ENCODE peak calls at places on chromosomes 16 and 17, in four cellular contexts. H is NT2/D1, T is GM12878, J is HepG2. A is an unnamed sample.

GRCh38 chr17:58052951-58053715 is 30.1 kb upstream of the DYNLL2 start:
- DNase-seq in H (no peak), J (no peak), T (no peak), A (no peak)

GRCh38 chr17:6660765-6661463 is 9.4 kb downstream of the C17orf100 start:
- DNase-seq in T (peak; percentile 63), H (no peak), J (no peak), A (no peak)

GRCh38 chr17:64200080-64201042 is 62.7 kb downstream of the TEX2 start:
- DNase-seq in T (peak; percentile 19), H (no peak), J (no peak), A (no peak)

GRCh38 chr16:77499373-77500285 is 64.8 kb upstream of the ADAMTS18 start:
- DNase-seq in T (no peak), J (no peak), H (no peak), A (peak; percentile 27)

GRCh38 chr16:78478267-78478821 is 378.9 kb downstream of the WWOX start:
- DNase-seq in T (no peak), H (no peak), J (no peak), A (peak; percentile 28)

GRCh38 chr16:48366165-48367093 is 18.8 kb downstream of the SIAH1 start:
- DNase-seq in T (peak; percentile 68), J (peak; percentile 79), H (no peak), A (peak; percentile 57)

GRCh38 chr17:27944546-27945332 is 51.6 kb upstream of the LYRM9 start:
- DNase-seq in J (no peak), H (no peak), T (peak; percentile 36), A (no peak)

GRCh38 chr16:80599466-80599865 is 58.7 kb downstream of the DYNLRB2 start:
- DNase-seq in H (no peak), T (no peak), J (no peak), A (no peak)

GRCh38 chr17:57577751-57578607 is 167.1 kb downstream of the CCDC182 start:
- DNase-seq in H (no peak), J (peak; percentile 95), T (no peak), A (peak; percentile 50)

GRCh38 chr16:29729116-29729521 is 16.7 kb downstream of the C16orf54 start:
- DNase-seq in H (no peak), T (no peak), J (peak; percentile 71), A (peak; percentile 67)

GRCh38 chr17:58325289-58325726 is 3.3 kb downstream of the TSPOAP1 start:
- DNase-seq in H (no peak), J (no peak), T (no peak), A (no peak)

GRCh38 chr16:89052824-89053724 is 40.6 kb upstream of the ACSF3 start:
- DNase-seq in J (peak; percentile 20), H (no peak), T (no peak), A (no peak)

GRCh38 chr16:2157480-2158261 is 2.1 kb downstream of the TRAF7 start:
- DNase-seq in J (peak; percentile 85), T (no peak), H (no peak), A (no peak)

GRCh38 chr17:64334851-64335250 is 55.8 kb downstream of the PECAM1 start:
- DNase-seq in J (no peak), T (no peak), H (no peak), A (no peak)

GRCh38 chr16:12089492-12090161 is 113.1 kb downstream of the SNX29 start:
- DNase-seq in J (peak; percentile 48), T (no peak), H (no peak), A (no peak)

GRCh38 chr17:20235747-20236146 is 226.6 kb downstream of the SPECC1 start:
- DNase-seq in H (no peak), T (no peak), J (no peak), A (no peak)

GRCh38 chr17:69853533-69854262 is 221.3 kb upstream of the KCNJ16 start:
- DNase-seq in H (no peak), T (no peak), J (no peak), A (no peak)

GRCh38 chr16:87437911-87438610 is 45.9 kb downstream of the MAP1LC3B start:
- DNase-seq in J (no peak), T (no peak), H (no peak), A (no peak)

GRCh38 chr17:17809527-17810373 is 27.0 kb downstream of the SREBF1 start:
- DNase-seq in J (no peak), T (no peak), H (no peak), A (peak; percentile 70)

GRCh38 chr16:63050391-63050790 is 1014.2 kb upstream of the CDH8 start:
- DNase-seq in J (no peak), T (no peak), H (no peak), A (no peak)

GRCh38 chr16:57258226-57258909 is 13.3 kb downstream of the ARL2BP start:
- DNase-seq in J (no peak), H (no peak), T (no peak), A (no peak)

GRCh38 chr16:57258910-57259475 is 13.9 kb downstream of the ARL2BP start:
- DNase-seq in H (no peak), J (no peak), T (no peak), A (no peak)

GRCh38 chr16:57256601-57257395 is 11.7 kb downstream of the ARL2BP start:
- DNase-seq in J (no peak), T (no peak), H (no peak), A (no peak)

GRCh38 chr16:57255686-57256415 is 10.8 kb downstream of the ARL2BP start:
- DNase-seq in H (no peak), T (no peak), J (no peak), A (no peak)

DNA sequence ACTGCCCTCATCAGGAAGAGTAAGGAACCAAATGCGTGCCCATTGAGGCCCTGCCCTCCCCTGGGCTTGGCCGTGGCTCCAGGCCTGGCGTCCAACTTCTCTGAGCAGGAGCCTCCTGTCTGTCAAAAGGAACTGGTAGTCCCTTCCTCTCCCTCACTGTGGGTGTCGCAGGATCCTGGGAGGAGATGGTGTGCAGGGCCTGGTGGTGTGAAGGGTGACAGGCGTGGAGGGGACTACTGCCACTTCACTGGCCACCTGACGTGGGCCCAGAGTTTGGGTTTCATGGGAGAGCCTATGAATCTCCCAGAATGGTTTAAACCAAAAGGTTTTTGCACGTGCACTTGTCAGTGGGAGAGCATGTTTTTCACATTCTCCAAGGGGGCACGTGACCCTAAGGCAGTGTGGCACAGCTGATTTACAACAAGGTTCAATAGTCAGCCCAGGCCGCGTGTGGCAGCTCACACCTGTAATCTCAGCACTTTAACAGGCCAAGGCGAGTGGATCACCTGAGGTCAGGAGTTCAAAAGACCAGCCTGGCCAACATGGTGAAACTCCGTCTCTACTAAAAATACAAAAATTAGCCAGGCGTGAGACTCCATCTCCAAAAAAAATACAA is 12.5 kb downstream of the ARL2BP start:
- DNase-seq in J (no peak), T (no peak), H (no peak), A (no peak)
- TF ChIP-seq SUZ12 in J (no peak), T (no peak), H (no peak), A (no peak)

GRCh38 chr17:75487351-75488070 is 27.8 kb downstream of the CASKIN2 start:
- DNase-seq in T (no peak), J (no peak), H (no peak), A (no peak)
- TF ChIP-seq SUZ12 in T (no peak), J (no peak), H (no peak), A (no peak)

GRCh38 chr16:10868562-10869469 is 8.2 kb upstream of the CIITA start:
- DNase-seq in J (no peak), T (no peak), H (no peak), A (no peak)
- TF ChIP-seq SUZ12 in J (no peak), T (no peak), H (no peak), A (no peak)

GRCh38 chr16:6863135-6863534 is 469.5 kb upstream of the RBFOX1 start:
- DNase-seq in J (no peak), H (peak; percentile 15), T (no peak), A (no peak)
- TF ChIP-seq SUZ12 in J (no peak), H (no peak), T (no peak), A (no peak)

DNA sequence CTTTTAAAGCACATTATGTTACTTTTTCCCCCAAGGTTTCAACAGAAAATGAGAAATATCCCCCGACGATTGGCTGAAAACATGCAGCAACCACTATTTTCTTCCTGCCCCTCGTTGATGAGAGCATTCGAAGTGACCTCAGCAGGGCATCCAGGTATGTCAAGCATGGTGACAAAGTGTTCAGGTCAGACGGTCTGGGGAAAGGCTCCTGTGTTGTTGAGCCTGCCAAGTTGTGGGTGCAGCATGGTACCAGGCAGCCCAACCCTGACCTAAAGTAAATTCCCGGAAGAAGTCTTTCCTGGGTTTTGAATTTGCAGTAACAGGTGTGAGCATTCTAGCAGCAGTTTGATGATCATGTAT is 51.7 kb upstream of the SEC14L1 start:
- DNase-seq in J (peak; percentile 29), T (no peak), H (no peak), A (no peak)
- TF ChIP-seq SUZ12 in J (no peak), T (no peak), H (no peak), A (no peak)

GRCh38 chr16:49378816-49379215 is 5.2 kb downstream of the C16orf78 start:
- DNase-seq in H (no peak), J (no peak), T (no peak), A (no peak)
- TF ChIP-seq SUZ12 in H (no peak), J (no peak), T (no peak), A (no peak)

GRCh38 chr16:72051818-72052217 is 2.5 kb upstream of the HP start:
- DNase-seq in T (no peak), H (no peak), J (no peak), A (no peak)
- TF ChIP-seq SUZ12 in T (no peak), H (no peak), J (no peak), A (no peak)

GRCh38 chr16:85781685-85782370 is 17.5 kb downstream of the EMC8 start:
- DNase-seq in J (peak; percentile 68), H (no peak), T (no peak), A (no peak)
- TF ChIP-seq SUZ12 in J (no peak), H (no peak), T (no peak), A (no peak)

GRCh38 chr16:27364493-27365141 is 37.4 kb upstream of the IL21R start:
- DNase-seq in J (peak; percentile 97), T (no peak), H (no peak), A (no peak)
- TF ChIP-seq SUZ12 in J (no peak), T (no peak), H (no peak), A (no peak)

GRCh38 chr17:74957935-74958549 is 14.5 kb downstream of the HID1 start:
- DNase-seq in H (peak; percentile 39), J (peak; percentile 41), T (no peak), A (peak; percentile 88)
- TF ChIP-seq SUZ12 in H (no peak), J (no peak), T (no peak), A (no peak)